ENCODE peak calls at places on chromosomes 12 and 14, in five cellular contexts. P, Q, V, E and I are unnamed samples.

GRCh38 chr12:80317899-80318298 is 126.1 kb upstream of the PTPRQ start:
- DNase-seq in Q (no peak), P (no peak), V (no peak), E (no peak), I (no peak)

GRCh38 chr14:38752750-38753149 is 350.3 kb downstream of the SEC23A start:
- DNase-seq in P (no peak), V (no peak), E (no peak), Q (no peak), I (no peak)

GRCh38 chr12:55721601-55722213 is 1.5 kb downstream of the RDH5 start:
- DNase-seq in E (no peak), P (no peak), Q (no peak), V (no peak), I (no peak)

GRCh38 chr14:64572721-64573508 is 23.2 kb downstream of the PPP1R36 start:
- DNase-seq in Q (peak; percentile 12), E (no peak), P (no peak), V (no peak), I (peak; percentile 97)

GRCh38 chr12:33605776-33606175 is 166.2 kb upstream of the SYT10 start:
- DNase-seq in Q (no peak), V (no peak), P (no peak), E (no peak), I (no peak)

GRCh38 chr12:26116829-26117228 is 8.0 kb downstream of the BHLHE41 start:
- DNase-seq in Q (no peak), V (no peak), E (no peak), P (no peak), I (peak; percentile 41)

GRCh38 chr12:121404734-121405133 is 4.8 kb downstream of the RNF34 start:
- DNase-seq in P (peak; percentile 67), V (no peak), Q (no peak), E (no peak), I (no peak)

GRCh38 chr12:452667-453210 is 7.0 kb upstream of the B4GALNT3 start:
- DNase-seq in V (no peak), P (no peak), E (peak; percentile 45), Q (no peak), I (no peak)

GRCh38 chr12:105843989-105844768 is 294.6 kb downstream of the NUAK1 start:
- DNase-seq in Q (peak; percentile 34), V (no peak), P (no peak), E (no peak), I (no peak)

GRCh38 chr12:50088577-50089335 is 3.6 kb downstream of the SMARCD1 start:
- DNase-seq in Q (no peak), P (no peak), E (peak; percentile 28), V (no peak), I (no peak)

GRCh38 chr12:67911293-67911637 is 78.0 kb upstream of the IFNG-AS1 start:
- DNase-seq in P (no peak), E (no peak), Q (no peak), V (no peak), I (no peak)

GRCh38 chr14:24311837-24312615 is 724 bp downstream of the LTB4R start:
- DNase-seq in E (no peak), Q (no peak), P (no peak), V (no peak), I (no peak)

GRCh38 chr12:3491938-3492867 is 1.2 kb downstream of the PRMT8 start:
- DNase-seq in P (peak; percentile 57), Q (peak; percentile 52), V (no peak), E (no peak), I (no peak)

GRCh38 chr12:54294152-54294913 is 6.5 kb downstream of the NFE2 start:
- DNase-seq in Q (peak; percentile 3), E (peak; percentile 18), P (no peak), V (peak; percentile 72), I (peak; percentile 83)

GRCh38 chr12:111597731-111598636 is 1.1 kb downstream of the ATXN2 start:
- DNase-seq in P (peak; percentile 57), V (peak; percentile 77), Q (peak; percentile 60), E (peak; percentile 12), I (peak; percentile 69)

GRCh38 chr14:26984318-26985177 is 386.7 kb upstream of the NOVA1 start:
- DNase-seq in V (peak; percentile 72), Q (peak; percentile 35), E (no peak), P (peak; percentile 53), I (peak; percentile 74)

GRCh38 chr14:79510659-79511058 is 700.6 kb downstream of the DIO2 start:
- DNase-seq in E (no peak), Q (no peak), V (peak; percentile 62), P (no peak), I (no peak)

GRCh38 chr12:45742590-45742989 is 13.1 kb downstream of the ARID2 start:
- DNase-seq in Q (no peak), E (no peak), P (no peak), V (no peak), I (no peak)

GRCh38 chr12:11876301-11876700 is 194.4 kb upstream of the BCL2L14 start:
- DNase-seq in Q (no peak), V (no peak), E (no peak), P (no peak), I (no peak)

GRCh38 chr12:53748072-53748840 is 3.5 kb downstream of the CISTR start:
- DNase-seq in Q (no peak), V (no peak), E (no peak), P (no peak), I (no peak)

GRCh38 chr14:94041551-94042346 is 15.6 kb downstream of the OTUB2 start:
- DNase-seq in Q (no peak), P (no peak), E (no peak), V (no peak), I (no peak)

GRCh38 chr14:88194531-88194930 is 128.5 kb downstream of the KCNK10 start:
- DNase-seq in P (no peak), E (no peak), V (no peak), Q (no peak), I (no peak)

GRCh38 chr12:7060353-7060954 is at the start of gene C1S:
- DNase-seq in Q (peak; percentile 30), E (no peak), P (no peak), V (peak; percentile 93), I (peak; percentile 23)

GRCh38 chr14:104283197-104284106 is 145.1 kb downstream of the KIF26A start:
- DNase-seq in V (peak; percentile 45), Q (no peak), P (peak; percentile 42), E (no peak), I (no peak)

GRCh38 chr12:67515679-67516363 is 132.7 kb upstream of the DYRK2 start:
- DNase-seq in V (no peak), Q (no peak), P (no peak), E (no peak), I (no peak)

GRCh38 chr12:45327823-45328383 is 112.0 kb downstream of the ANO6 start:
- DNase-seq in V (no peak), P (no peak), E (no peak), Q (no peak), I (no peak)